ENCODE peak calls at places on chromosomes 4 and X, in four cellular contexts. B is astrocyte of the spinal cord, N is MCF 10A, H is lower lobe of right lung. L is an unnamed sample.

GRCh38 chrX:12951590-12951965 is 23.3 kb upstream of the TMSB4X start:
- DNase-seq in B (no peak), N (no peak), H (no peak), L (no peak)

GRCh38 chrX:109347618-109348017 is 134.3 kb downstream of the GUCY2F start:
- DNase-seq in B (peak), N (peak), H (no peak), L (peak)

GRCh38 chr4:124851741-124852140 is 139.2 kb upstream of the ANKRD50 start:
- DNase-seq in B (no peak), N (no peak), H (no peak), L (no peak)

GRCh38 chr4:85807247-85807915 is 332.4 kb downstream of the ARHGAP24 start:
- DNase-seq in B (peak), N (peak), H (no peak), L (peak)

GRCh38 chr4:166432842-166433241 is 559.8 kb downstream of the TLL1 start:
- DNase-seq in B (no peak), N (no peak), H (no peak), L (peak)

GRCh38 chr4:101785476-101785875 is 5.1 kb upstream of the BANK1 start:
- DNase-seq in B (no peak), N (no peak), H (no peak), L (no peak)

GRCh38 chrX:117989512-117989911 is 127.1 kb downstream of the KLHL13 start:
- DNase-seq in B (no peak), N (no peak), H (no peak), L (peak)

GRCh38 chrX:7941390-7942042 is 14.3 kb upstream of the PNPLA4 start:
- DNase-seq in B (peak), N (peak), H (no peak), L (peak)

GRCh38 chrX:78105944-78106650 is 2.0 kb downstream of the PGK1 start:
- DNase-seq in B (no peak), N (no peak), H (no peak), L (no peak)

GRCh38 chr4:75169020-75169814 is 236.3 kb downstream of the PARM1 start:
- DNase-seq in B (no peak), N (no peak), H (no peak), L (no peak)

GRCh38 chr4:108078024-108078733 is 88.5 kb downstream of the HADH start:
- DNase-seq in B (no peak), N (no peak), H (no peak), L (no peak)

L was measured in mammary epithelial cell.